ENCODE peak calls at places on chromosomes 2 and 18, in nine cellular contexts. Z is mucosa of descending colon, W is neural crest cell, C is nephron progenitor cell, K is cardiac fibroblast, A is left lung, S is mammary epithelial cell, T is psoas muscle, N is HFFc6. G is an unnamed sample.

GRCh38 chr18:35732652-35733051 is 151.1 kb downstream of the GALNT1 start:
- DNase-seq in W (no peak), S (no peak), C (no peak), K (peak; percentile 45), N (peak; percentile 62), T (no peak), Z (no peak), A (no peak), G (no peak)

GRCh38 chr2:168157926-168158325 is 89.5 kb downstream of the STK39 start:
- DNase-seq in N (no peak), K (peak; percentile 30), C (no peak), T (no peak), A (no peak), Z (no peak), W (no peak), S (no peak), G (no peak)

GRCh38 chr2:11955883-11956282 is 209.5 kb downstream of the LPIN1 start:
- DNase-seq in N (no peak), Z (no peak), A (no peak), S (no peak), K (no peak), C (no peak), W (no peak), T (no peak), G (no peak)

GRCh38 chr18:13178197-13178596 is 40.4 kb upstream of the LDLRAD4 start:
- DNase-seq in K (no peak), N (no peak), S (no peak), C (no peak), Z (no peak), T (no peak), W (no peak), A (no peak), G (no peak)

GRCh38 chr2:85525029-85525428 is 13.9 kb upstream of the MAT2A start:
- DNase-seq in N (no peak), S (no peak), C (no peak), A (no peak), K (no peak), T (no peak), W (no peak), Z (no peak), G (no peak)

GRCh38 chr18:55587341-55588000 is 521 bp downstream of the TCF4 start:
- DNase-seq in S (peak; percentile 12), K (peak; percentile 57), W (peak; percentile 13), A (no peak), Z (no peak), C (peak; percentile 35), N (no peak), T (peak; percentile 35), G (no peak)

GRCh38 chr2:108074945-108075344 is 88.6 kb downstream of the SLC5A7 start:
- DNase-seq in Z (no peak), C (no peak), T (no peak), A (no peak), K (no peak), N (no peak), W (no peak), S (no peak), G (no peak)

GRCh38 chr2:233844064-233844807 is 10.1 kb downstream of the HJURP start:
- DNase-seq in W (no peak), A (no peak), K (no peak), Z (no peak), S (no peak), T (no peak), N (no peak), C (no peak), G (no peak)

GRCh38 chr2:96258393-96259022 is 7.3 kb downstream of the TMEM127 start:
- DNase-seq in K (peak; percentile 45), N (no peak), S (no peak), C (no peak), W (no peak), T (no peak), A (no peak), Z (peak; percentile 28), G (no peak)

GRCh38 chr2:96259497-96259921 is 6.3 kb downstream of the TMEM127 start:
- DNase-seq in A (no peak), T (peak; percentile 28), W (no peak), S (no peak), K (no peak), Z (peak; percentile 76), C (no peak), N (no peak), G (no peak)

GRCh38 chr2:96261328-96262003 is 4.3 kb downstream of the TMEM127 start:
- DNase-seq in C (no peak), W (no peak), A (no peak), S (no peak), N (no peak), Z (peak; percentile 48), T (no peak), K (no peak), G (no peak)

GRCh38 chr2:96262306-96262705 is 3.5 kb downstream of the TMEM127 start:
- DNase-seq in W (no peak), C (no peak), K (no peak), T (no peak), S (no peak), N (no peak), Z (no peak), A (no peak), G (no peak)

DNA sequence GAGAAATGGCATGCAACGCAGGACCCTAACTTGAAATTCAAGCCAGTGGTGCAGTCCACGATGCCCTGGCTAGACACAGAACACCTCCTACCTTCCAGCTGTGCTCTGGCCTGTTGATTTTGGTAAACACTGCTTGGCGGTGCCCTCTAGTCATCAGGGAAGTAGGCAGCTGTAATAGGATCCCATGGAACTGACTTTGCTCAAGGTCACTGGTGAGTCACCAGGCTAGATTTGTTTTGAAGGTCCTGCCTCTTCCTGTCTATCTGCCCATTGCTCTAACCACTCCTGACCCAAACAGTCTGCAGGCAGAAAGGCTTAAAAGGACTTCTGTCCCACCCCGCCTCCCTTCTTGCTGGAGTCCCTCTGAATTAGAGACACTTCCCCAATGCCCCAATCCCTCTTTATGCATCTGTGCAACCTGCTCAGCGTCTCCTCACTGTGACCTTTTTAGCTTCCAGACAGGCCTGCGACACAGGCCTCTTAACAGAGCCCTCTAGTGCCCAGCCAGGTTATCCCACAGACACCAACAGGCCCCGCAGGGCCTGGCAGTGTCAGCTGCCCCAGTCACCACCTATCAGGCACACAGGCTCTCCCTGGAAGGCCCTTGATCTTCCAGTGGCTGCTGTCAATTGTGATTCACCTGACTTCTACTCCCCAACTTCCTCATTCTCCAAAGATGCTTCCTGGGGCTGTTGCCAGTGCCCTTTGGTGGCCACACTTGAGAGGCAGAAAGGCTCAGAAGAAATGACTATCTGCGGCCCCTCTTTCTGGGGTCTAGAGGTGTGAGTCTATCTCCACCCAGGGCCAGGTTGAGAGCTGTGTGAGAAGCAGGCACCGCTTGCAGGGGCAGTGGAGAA is 5.2 kb downstream of the TMEM127 start:
- DNase-seq in S (peak; percentile 80), T (peak; percentile 61), A (peak; percentile 62), Z (peak; percentile 75), C (peak; percentile 37), N (peak; percentile 85), K (peak; percentile 93), W (no peak), G (no peak)
- TF ChIP-seq CTCF in S (peak; percentile 51), T (peak; percentile 50), A (peak; percentile 17), Z (no peak), C (no peak), N (peak; percentile 70), K (peak; percentile 44), W (peak; percentile 51), G (peak; percentile 42)

DNA sequence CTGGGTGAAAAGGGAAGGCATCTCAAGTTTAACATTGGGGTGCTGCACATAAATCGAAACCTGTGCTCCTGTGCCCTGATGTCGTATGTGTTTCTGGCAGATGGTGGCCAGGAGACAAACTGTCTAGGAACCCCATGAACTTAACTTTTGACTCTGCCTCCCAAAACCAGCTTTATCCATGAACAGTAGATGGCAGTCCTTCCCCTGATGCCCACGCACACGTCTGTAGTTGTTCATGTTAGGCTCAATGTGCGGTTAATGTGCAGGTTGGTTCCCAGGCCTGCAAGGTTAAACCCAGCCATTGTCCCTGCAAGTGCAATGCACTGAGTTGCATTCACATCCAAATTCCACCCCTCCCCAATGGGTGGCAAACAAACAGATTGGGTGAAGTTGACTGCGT is 44.1 kb upstream of the SIX3 start:
- DNase-seq in K (peak; percentile 11), N (no peak), S (no peak), T (no peak), C (no peak), A (no peak), W (no peak), Z (no peak), G (no peak)
- TF ChIP-seq CTCF in K (peak; percentile 12), N (no peak), S (peak; percentile 5), T (no peak), C (no peak), A (no peak), W (no peak), Z (no peak), G (no peak)

DNA sequence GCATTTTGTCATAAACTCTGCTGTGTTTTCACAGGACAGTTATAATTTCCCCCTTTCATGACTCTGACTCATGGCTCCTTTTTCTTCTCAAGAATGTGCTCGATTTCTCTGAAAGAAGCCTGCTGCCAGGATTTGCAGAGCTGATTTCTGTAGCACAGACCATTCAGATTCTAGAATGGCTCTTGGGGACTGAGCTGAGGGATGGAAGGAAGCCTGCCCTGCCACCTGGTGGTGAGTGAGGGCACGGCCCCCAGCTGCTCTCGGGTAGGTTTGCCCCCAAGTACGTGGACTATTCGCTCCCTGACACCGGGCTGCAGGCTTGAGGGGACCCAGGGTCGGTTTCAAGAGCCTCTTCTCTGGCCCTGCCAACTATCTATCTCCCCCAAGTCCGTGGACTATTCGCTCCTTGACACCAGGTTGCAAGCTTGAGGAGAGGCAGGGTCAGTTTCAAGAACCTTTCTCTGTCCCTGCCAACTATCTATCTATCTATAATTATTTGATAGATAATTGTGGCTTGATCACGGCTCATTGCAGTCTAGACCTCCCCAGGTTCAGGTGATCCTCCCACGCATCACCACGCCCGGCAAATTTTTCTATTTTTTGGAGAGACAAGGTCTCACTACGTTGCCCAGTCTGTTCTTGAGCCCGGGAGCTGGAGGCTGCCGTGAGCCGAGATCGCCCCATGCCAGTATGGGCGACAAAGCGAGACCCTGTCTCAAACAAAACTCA is 1.4 kb upstream of the SMYD5 start:
- DNase-seq in N (peak; percentile 86), C (peak; percentile 82), W (peak; percentile 73), K (peak; percentile 87), Z (peak; percentile 66), S (peak; percentile 44), T (peak; percentile 67), A (peak; percentile 66), G (peak; percentile 61)
- TF ChIP-seq CTCF in N (peak; percentile 96), C (peak; percentile 93), W (peak; percentile 92), K (peak; percentile 96), Z (peak; percentile 92), S (peak; percentile 93), T (peak; percentile 84), A (peak; percentile 87), G (peak; percentile 88)

GRCh38 chr2:227508001-227508400 is 36.0 kb downstream of the AGFG1 start:
- DNase-seq in C (no peak), W (no peak), N (no peak), S (no peak), Z (no peak), T (no peak), K (no peak), A (no peak), G (no peak)

GRCh38 chr2:227506456-227506855 is 34.5 kb downstream of the AGFG1 start:
- DNase-seq in T (no peak), A (no peak), C (no peak), S (no peak), W (no peak), Z (no peak), K (no peak), N (no peak), G (no peak)

GRCh38 chr2:227504700-227505099 is 32.7 kb downstream of the AGFG1 start:
- DNase-seq in W (no peak), A (no peak), T (no peak), K (no peak), N (no peak), C (no peak), S (no peak), Z (no peak), G (no peak)

GRCh38 chr2:227499971-227500630 is 28.1 kb downstream of the AGFG1 start:
- DNase-seq in N (no peak), C (no peak), W (no peak), A (no peak), T (no peak), Z (no peak), K (no peak), S (no peak), G (no peak)

DNA sequence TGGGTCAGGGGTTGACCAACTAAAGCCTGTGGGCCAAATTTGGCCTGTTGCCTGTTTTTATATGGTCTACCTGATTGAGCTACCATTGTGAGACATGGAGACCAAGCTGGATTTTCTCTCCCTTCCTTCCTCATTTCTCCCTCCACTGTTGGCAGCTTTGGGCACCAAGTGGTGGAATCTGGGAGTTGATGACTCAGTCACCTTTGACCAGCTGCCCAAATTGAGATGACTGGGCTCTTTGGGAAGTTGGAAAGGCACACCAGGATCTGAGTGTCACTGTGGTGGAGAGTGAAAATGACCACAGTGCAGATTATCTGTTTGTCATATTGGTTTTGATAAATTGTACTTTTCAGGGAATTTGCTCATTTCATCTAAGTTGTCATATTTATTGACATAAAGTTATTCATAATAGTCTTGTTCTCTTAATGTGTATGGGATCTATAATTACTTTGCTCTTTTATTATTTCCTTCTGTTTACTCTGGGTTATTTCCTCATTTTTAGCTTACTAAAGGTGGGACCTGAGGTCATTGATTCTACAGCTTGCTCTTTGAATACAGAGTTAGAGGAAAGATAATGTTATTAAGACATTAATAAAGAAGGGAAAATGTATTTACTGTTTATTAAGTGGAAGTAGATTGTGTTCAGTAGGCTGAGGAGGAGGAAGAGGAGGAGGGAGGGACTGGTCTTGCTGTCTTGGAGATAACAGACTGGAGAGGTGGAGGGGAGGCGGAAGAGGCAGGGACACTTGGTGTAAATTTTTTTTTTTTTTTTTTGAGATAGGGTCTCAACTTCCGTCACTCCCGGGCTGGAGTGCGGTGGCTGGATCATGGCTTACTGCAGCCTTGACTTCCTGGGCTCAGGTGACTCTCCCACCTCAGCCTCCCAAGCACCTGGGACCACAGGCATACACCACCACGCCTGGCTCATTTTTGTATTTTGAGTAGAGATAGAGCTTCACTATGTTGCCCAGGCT is 31.8 kb downstream of the AGFG1 start:
- DNase-seq in C (no peak), S (peak; percentile 72), K (peak; percentile 65), W (no peak), T (peak; percentile 37), N (peak; percentile 78), Z (no peak), A (peak; percentile 50), G (no peak)
- TF ChIP-seq CTCF in C (no peak), S (no peak), K (no peak), W (no peak), T (no peak), N (no peak), Z (no peak), A (no peak), G (no peak)